ENCODE peak calls at places on chromosomes 12 and 14, in four cellular contexts. L is gastrocnemius medialis, R is tibial nerve, K is ovary. W is an unnamed sample.

GRCh38 chr14:103124501-103125001 is 1.3 kb downstream of the TNFAIP2 start:
- DNase-seq in R (no peak), K (peak), L (no peak), W (no peak)

GRCh38 chr14:81406863-81407262 is 6.7 kb upstream of the STON2 start:
- DNase-seq in K (no peak), R (peak), L (peak), W (no peak)

GRCh38 chr12:42180990-42181611 is 36.4 kb upstream of the GXYLT1 start:
- DNase-seq in K (no peak), R (no peak), L (no peak), W (no peak)

GRCh38 chr12:11765817-11766794 is 116.6 kb downstream of the ETV6 start:
- DNase-seq in L (no peak), R (no peak), K (peak), W (no peak)

GRCh38 chr12:65238609-65239008 is 39.9 kb upstream of the MSRB3 start:
- DNase-seq in K (no peak), L (no peak), R (no peak), W (no peak)

GRCh38 chr14:64646103-64646502 is 58.1 kb upstream of the PLEKHG3 start:
- DNase-seq in R (no peak), K (no peak), L (no peak), W (no peak)

GRCh38 chr12:22684526-22685118 is 59.7 kb downstream of the ETNK1 start:
- DNase-seq in R (no peak), K (no peak), L (no peak), W (no peak)

GRCh38 chr14:22179190-22179589 is 409.8 kb downstream of the DAD1 start:
- DNase-seq in R (no peak), K (no peak), L (no peak), W (no peak)

GRCh38 chr12:80684077-80684495 is 23.3 kb upstream of the MYF6 start:
- DNase-seq in K (no peak), L (no peak), R (no peak), W (no peak)

GRCh38 chr12:71938728-71939385 is at the start of gene TPH2:
- DNase-seq in L (no peak), R (no peak), K (peak), W (no peak)

GRCh38 chr14:80664576-80664975 is 277.0 kb downstream of the CEP128 start:
- DNase-seq in L (no peak), K (no peak), R (no peak), W (no peak)

GRCh38 chr14:64303471-64303917 is 9.3 kb upstream of the ESR2 start:
- DNase-seq in K (no peak), L (no peak), R (no peak), W (no peak)

GRCh38 chr12:131940121-131940520 is 9.6 kb upstream of the EP400 start:
- DNase-seq in L (no peak), R (no peak), K (no peak), W (no peak)

GRCh38 chr12:132479291-132479690 is 10.7 kb upstream of the FBRSL1 start:
- DNase-seq in K (no peak), L (no peak), R (no peak), W (no peak)

GRCh38 chr14:104103061-104104005 is 17.8 kb downstream of the ASPG start:
- DNase-seq in R (no peak), L (no peak), K (peak), W (no peak)

GRCh38 chr14:69571879-69572633 is 2.6 kb downstream of the CCDC177 start:
- DNase-seq in K (peak), L (no peak), R (no peak), W (no peak)

GRCh38 chr12:107035733-107036132 is 48.8 kb upstream of the MTERF2 start:
- DNase-seq in K (no peak), R (no peak), L (no peak), W (no peak)

GRCh38 chr14:36666416-36667206 is 5.0 kb downstream of the PAX9 start:
- DNase-seq in L (no peak), R (no peak), K (no peak), W (no peak)

GRCh38 chr12:15443611-15444010 is 121.3 kb downstream of the PTPRO start:
- DNase-seq in K (no peak), L (no peak), R (no peak), W (no peak)

GRCh38 chr14:71555654-71556559 is 376.3 kb upstream of the RGS6 start:
- DNase-seq in R (no peak), K (no peak), L (no peak), W (no peak)

GRCh38 chr12:102990419-102990818 is 32.9 kb downstream of the ASCL1 start:
- DNase-seq in R (no peak), K (no peak), L (no peak), W (no peak)

GRCh38 chr14:76812093-76812421 is 625 bp downstream of the ANGEL1 start:
- DNase-seq in K (no peak), L (no peak), R (no peak), W (no peak)

GRCh38 chr12:13099066-13099909 is 4.2 kb downstream of the GSG1 start:
- DNase-seq in R (no peak), L (peak), K (no peak), W (no peak)

GRCh38 chr12:52214421-52214802 is 18.6 kb upstream of the KRT7 start:
- DNase-seq in R (no peak), L (peak), K (no peak), W (no peak)

GRCh38 chr12:101857043-101857558 is 20.3 kb upstream of the DRAM1 start:
- DNase-seq in R (no peak), L (no peak), K (no peak), W (no peak)

GRCh38 chr14:52328286-52328685 is 14.2 kb downstream of the PTGER2 start:
- DNase-seq in K (no peak), L (no peak), R (no peak), W (no peak)

GRCh38 chr12:94147991-94148840 is at the start of gene PLXNC1:
- DNase-seq in R (no peak), L (no peak), K (peak), W (no peak)

GRCh38 chr14:105466491-105467248 is 8.0 kb upstream of the CRIP2 start:
- DNase-seq in K (no peak), L (no peak), R (no peak), W (no peak)

GRCh38 chr12:45674583-45674982 is 54.9 kb upstream of the ARID2 start:
- DNase-seq in L (no peak), K (no peak), R (no peak), W (no peak)

DNA sequence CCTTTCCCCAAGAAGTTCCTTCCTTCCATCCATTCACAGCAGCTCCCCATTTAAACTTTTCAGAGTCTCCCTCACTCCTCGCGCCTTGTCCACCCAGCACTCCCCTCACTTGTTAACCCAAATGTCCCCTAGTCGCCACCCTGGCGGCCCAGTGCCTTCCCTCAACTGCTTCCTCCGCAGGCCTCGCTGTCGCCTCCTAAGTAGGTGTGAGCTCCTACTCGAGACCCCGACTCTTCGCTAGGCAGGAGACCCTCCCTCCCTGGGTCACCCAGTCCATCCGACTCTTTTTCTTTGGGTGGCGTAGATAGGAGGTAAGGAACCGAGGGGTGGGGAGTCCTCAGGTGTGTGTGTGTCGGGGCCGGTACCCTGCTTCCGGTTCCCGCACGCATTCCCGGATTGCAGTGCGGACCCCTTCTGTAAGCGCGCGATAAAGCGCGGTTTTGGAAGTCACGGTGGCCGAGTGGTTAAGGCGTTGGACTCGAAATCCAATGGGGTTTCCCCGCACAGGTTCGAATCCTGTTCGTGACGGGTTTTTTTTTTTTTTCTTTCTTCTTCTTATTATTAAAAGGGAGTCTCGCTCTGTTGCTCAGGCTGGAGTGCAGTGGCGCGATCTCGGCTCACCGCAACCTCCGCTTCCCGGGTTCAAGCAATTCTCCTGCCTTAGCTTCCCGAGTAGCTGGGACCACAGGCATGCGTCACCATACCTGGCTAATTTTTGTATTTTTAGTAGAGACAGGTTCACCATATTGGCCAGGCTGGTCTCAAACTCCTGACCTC is 823 bp upstream of the SMARCC2 start:
- DNase-seq in L (peak), K (peak), R (peak), W (peak)
- TF ChIP-seq POLR2A in L (no peak), K (no peak), R (no peak), W (no peak)

DNA sequence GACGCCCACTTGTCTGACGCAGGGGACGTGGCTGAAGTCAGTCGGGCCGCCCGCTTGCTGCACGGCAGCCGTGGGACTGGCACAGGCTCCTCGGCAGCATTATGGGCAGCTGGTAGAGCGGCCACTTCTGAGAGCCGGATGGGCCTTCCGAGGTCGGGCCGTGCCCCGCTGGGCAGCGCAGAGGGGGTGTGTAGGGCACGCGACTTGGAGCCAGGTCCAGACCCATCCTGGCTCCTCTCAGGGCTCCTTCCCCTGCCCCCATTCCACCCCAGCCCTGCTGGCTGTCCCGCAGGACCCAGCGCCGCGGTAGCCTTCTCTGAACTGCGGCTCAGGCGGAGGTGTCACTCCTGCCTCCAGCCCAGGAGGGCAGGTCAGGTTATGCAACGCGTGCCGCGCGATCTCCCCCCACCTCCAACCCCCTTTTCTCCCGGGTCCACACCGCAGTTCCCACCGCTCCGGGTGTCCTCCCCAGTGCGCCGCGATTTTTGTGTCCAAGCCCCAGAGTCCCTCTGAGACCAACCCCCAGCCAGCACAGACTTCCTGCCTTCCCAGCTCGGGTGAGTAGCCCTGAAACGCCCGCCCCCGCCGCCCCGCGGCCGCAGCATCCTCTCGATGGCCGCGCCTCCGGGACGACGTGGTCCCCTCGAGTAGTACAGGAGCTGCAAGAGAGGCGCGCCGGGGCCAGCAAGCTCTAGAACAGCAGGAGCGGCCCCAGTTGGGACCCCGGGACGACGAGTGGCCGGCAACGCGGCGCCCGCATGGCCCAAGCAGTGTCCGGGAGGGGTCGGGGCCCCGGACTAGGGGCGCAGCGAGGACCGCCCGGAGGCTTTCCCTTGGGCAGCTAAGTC is 41.1 kb upstream of the CAPRIN2 start:
- DNase-seq in R (no peak), K (peak), L (peak), W (no peak)
- TF ChIP-seq POLR2A in R (no peak), K (no peak), L (no peak), W (no peak)

GRCh38 chr14:55411426-55412389 is at the start of gene ATG14:
- DNase-seq in L (peak), R (peak), K (peak), W (peak)
- TF ChIP-seq POLR2A in L (peak), R (no peak), K (peak), W (peak)

GRCh38 chr12:96257550-96258392 is 63.6 kb downstream of the ELK3 start:
- DNase-seq in R (no peak), L (no peak), K (no peak), W (no peak)
- TF ChIP-seq POLR2A in R (no peak), L (no peak), K (no peak), W (no peak)

GRCh38 chr12:795305-795704 is 42.9 kb downstream of the WNK1 start:
- DNase-seq in K (no peak), L (no peak), R (no peak), W (no peak)
- TF ChIP-seq POLR2A in K (no peak), L (no peak), R (no peak), W (no peak)

DNA sequence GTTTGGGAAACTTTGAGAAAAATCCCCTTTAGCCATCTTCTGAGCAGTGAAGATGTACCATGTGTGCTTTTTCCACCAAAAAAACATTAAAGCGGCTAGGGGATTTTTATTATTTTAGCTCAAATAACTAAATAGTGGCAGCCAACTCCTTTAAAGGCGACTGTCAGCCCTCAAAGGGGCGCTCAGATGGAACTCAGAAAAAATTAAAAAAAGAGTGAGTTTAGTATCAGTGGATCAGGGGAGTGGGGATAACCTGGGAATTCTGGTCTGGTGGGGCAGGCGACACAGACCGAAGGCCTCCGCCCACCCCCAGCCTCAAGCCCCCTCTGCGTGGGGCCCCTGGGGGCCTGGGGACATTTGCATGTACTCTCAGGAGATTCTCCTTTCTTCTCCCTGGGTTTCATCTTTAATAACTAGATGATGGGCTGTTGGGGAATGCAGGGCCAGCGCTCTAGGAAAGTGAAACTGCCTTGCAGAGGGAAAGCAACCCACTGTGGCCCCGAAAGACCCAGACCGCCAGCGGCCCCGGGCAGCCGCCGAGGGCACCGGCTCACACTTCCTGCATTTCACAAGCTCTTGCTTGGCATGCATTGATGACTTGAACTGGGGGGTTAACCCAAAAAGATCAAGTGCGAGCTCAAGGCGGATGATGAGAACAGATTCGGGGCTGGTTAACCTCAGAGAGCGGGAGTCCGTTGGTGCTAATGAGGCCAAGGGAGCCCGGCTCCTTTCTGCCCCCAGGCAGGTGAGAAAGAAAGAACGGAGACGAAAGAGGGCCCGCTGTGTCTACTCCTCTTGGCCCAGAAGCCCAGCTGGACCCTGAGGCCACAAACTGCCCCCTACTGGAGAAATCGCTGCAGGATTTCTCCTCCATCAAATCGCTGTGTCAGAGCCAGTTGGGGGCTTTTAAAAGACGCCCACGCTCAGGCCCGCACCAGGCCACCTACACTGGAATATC is 7.3 kb upstream of the BATF start:
- DNase-seq in K (no peak), L (no peak), R (no peak), W (no peak)
- TF ChIP-seq POLR2A in K (no peak), L (no peak), R (no peak), W (no peak)

GRCh38 chr12:108123382-108123781 is 5.7 kb upstream of the WSCD2 start:
- DNase-seq in K (no peak), L (no peak), R (no peak), W (no peak)
- TF ChIP-seq POLR2A in K (no peak), L (no peak), R (no peak), W (no peak)

W was measured in prostate gland.